ENCODE peak calls at places on chromosomes 11 and 22, in six cellular contexts. One of them, this sample, is unnamed.

GRCh38 chr11:113504071-113504470 is 28.9 kb upstream of the DRD2 start:
- DNase-seq in spleen: no peak
- DNase-seq in HepG2: no peak
- DNase-seq in H1: no peak
- DNase-seq in transverse colon: no peak
- DNase-seq in HCT116: no peak
- DNase-seq in this sample: no peak

GRCh38 chr11:123478352-123478986 is 48.4 kb downstream of the GRAMD1B start:
- DNase-seq in spleen: no peak
- DNase-seq in HepG2: peak; percentile 64
- DNase-seq in H1: no peak
- DNase-seq in transverse colon: peak; percentile 42
- DNase-seq in HCT116: peak; percentile 77
- DNase-seq in this sample: peak; percentile 43

GRCh38 chr22:29083576-29084566 is 11.0 kb downstream of the KREMEN1 start:
- DNase-seq in spleen: peak; percentile 78
- DNase-seq in HepG2: no peak
- DNase-seq in H1: no peak
- DNase-seq in transverse colon: no peak
- DNase-seq in HCT116: no peak
- DNase-seq in this sample: no peak

GRCh38 chr22:41256898-41257260 is 16.1 kb upstream of the CHADL start:
- DNase-seq in spleen: no peak
- DNase-seq in HepG2: no peak
- DNase-seq in H1: no peak
- DNase-seq in transverse colon: no peak
- DNase-seq in HCT116: no peak
- DNase-seq in this sample: no peak

GRCh38 chr11:108672113-108672512 is 7.2 kb downstream of the DDX10 start:
- DNase-seq in spleen: no peak
- DNase-seq in HepG2: no peak
- DNase-seq in H1: no peak
- DNase-seq in transverse colon: no peak
- DNase-seq in HCT116: no peak
- DNase-seq in this sample: no peak

GRCh38 chr11:113279591-113279990 is 34.8 kb upstream of the TTC12 start:
- DNase-seq in spleen: no peak
- DNase-seq in HepG2: no peak
- DNase-seq in H1: no peak
- DNase-seq in transverse colon: no peak
- DNase-seq in HCT116: no peak
- DNase-seq in this sample: no peak

GRCh38 chr11:74319139-74319538 is 7.7 kb upstream of the P4HA3 start:
- DNase-seq in spleen: no peak
- DNase-seq in HepG2: no peak
- DNase-seq in H1: no peak
- DNase-seq in transverse colon: no peak
- DNase-seq in HCT116: no peak
- DNase-seq in this sample: no peak

GRCh38 chr11:95296621-95297025 is 65.6 kb upstream of the SESN3 start:
- DNase-seq in spleen: no peak
- DNase-seq in HepG2: no peak
- DNase-seq in H1: no peak
- DNase-seq in transverse colon: no peak
- DNase-seq in HCT116: no peak
- DNase-seq in this sample: no peak

GRCh38 chr11:45217991-45218390 is 68.2 kb downstream of the SYT13 start:
- DNase-seq in spleen: no peak
- DNase-seq in HepG2: no peak
- DNase-seq in H1: no peak
- DNase-seq in transverse colon: no peak
- DNase-seq in HCT116: no peak
- DNase-seq in this sample: no peak

GRCh38 chr22:39219071-39220050 is 25.4 kb downstream of the PDGFB start:
- DNase-seq in spleen: peak; percentile 19
- DNase-seq in HepG2: no peak
- DNase-seq in H1: peak; percentile 46
- DNase-seq in transverse colon: no peak
- DNase-seq in HCT116: no peak
- DNase-seq in this sample: no peak

GRCh38 chr11:67615455-67616430 is 9.0 kb downstream of the NDUFV1 start:
- DNase-seq in spleen: peak; percentile 85
- DNase-seq in HepG2: peak; percentile 35
- DNase-seq in H1: peak; percentile 93
- DNase-seq in transverse colon: peak; percentile 55
- DNase-seq in HCT116: peak; percentile 41
- DNase-seq in this sample: peak; percentile 62

GRCh38 chr11:61797263-61797944 is 4.7 kb downstream of the FEN1 start:
- DNase-seq in spleen: peak; percentile 76
- DNase-seq in HepG2: peak; percentile 78
- DNase-seq in H1: no peak
- DNase-seq in transverse colon: peak; percentile 83
- DNase-seq in HCT116: peak; percentile 76
- DNase-seq in this sample: peak; percentile 83
- H3K36me3 ChIP-seq in spleen: no peaks in the 10 kb centered on the region
- H3K36me3 ChIP-seq in HepG2: peaks cover 31% of the 10 kb centered on the region
- H3K36me3 ChIP-seq in H1: peaks cover 24% of the 10 kb centered on the region
- H3K36me3 ChIP-seq in transverse colon: no peaks in the 10 kb centered on the region
- H3K36me3 ChIP-seq in HCT116: peaks cover 43% of the 10 kb centered on the region
- H3K36me3 ChIP-seq in this sample: peaks cover 17% of the 10 kb centered on the region

DNA sequence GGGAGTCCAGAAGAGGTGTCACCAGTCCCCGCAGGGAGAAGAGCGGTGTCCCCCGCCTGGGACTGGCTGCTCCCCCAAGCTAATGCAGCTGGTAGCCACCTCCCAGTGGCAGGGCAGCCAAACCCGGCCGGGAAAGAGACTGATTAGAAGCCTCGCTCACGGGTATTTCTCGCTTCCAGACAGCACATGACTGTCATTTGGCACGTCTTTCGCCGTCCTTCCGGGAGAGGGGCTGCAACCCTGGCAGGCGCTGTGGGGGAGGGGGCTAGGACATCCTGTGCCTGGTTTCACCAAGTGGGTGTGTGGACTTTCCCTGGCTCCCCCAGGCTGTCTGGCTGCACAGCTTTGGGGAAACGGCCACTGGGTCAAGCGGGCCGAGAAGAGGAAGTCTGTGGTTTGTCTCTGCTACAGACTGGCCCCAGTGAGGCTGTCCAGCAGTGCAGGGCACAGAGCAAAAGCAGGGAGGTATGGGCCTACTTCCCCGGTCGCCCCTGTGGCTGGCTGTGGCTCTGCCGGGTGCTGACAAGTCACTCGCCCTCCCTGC is 3.8 kb downstream of the CD81 start:
- DNase-seq in spleen: peak; percentile 90
- DNase-seq in HepG2: no peak
- DNase-seq in H1: no peak
- DNase-seq in transverse colon: peak; percentile 70
- DNase-seq in HCT116: no peak
- DNase-seq in this sample: peak; percentile 47
- TF ChIP-seq POLR2A in spleen: peak; percentile 38
- TF ChIP-seq POLR2A in HepG2: no peak
- TF ChIP-seq POLR2A in H1: no peak
- TF ChIP-seq POLR2A in transverse colon: peak; percentile 40
- TF ChIP-seq POLR2A in HCT116: no peak
- TF ChIP-seq POLR2A in this sample: no peak

DNA sequence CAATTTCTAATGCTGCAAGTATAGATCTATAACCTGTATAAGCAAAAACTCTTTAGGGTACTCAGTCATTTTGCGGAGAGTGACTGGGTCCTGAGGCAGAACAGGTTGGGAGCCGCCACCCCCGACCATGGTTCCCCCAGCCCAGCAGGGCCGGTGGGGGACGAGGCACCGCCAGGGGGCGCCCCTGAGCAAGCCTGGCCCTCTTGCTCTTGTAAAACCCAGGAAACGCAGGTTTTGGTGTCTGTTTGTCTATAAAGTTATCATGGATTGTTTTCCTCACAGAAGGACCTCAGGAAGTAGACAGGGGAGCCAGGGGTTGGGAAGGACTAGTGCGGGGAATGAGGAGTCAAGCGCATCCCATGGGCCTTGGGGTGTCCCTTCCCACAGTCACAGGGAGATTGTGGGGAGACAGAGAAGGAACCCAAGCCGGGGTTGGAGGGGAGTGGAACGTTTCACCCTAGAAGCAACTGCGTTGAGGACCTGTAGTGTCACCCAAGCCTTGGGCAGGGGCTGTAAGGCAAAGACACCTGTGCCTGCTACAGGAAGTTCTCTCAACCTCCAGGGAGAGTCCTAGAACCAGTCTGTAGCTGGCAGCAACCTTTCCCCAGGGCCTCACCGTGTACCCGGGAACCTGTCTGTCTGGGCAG is 26.4 kb downstream of the KCTD17 start:
- DNase-seq in spleen: peak; percentile 93
- DNase-seq in HepG2: peak; percentile 29
- DNase-seq in H1: peak; percentile 96
- DNase-seq in transverse colon: peak; percentile 75
- DNase-seq in HCT116: peak; percentile 26
- DNase-seq in this sample: peak; percentile 71
- TF ChIP-seq POLR2AphosphoS5 in spleen: no peak
- TF ChIP-seq POLR2AphosphoS5 in HepG2: no peak
- TF ChIP-seq POLR2AphosphoS5 in H1: no peak
- TF ChIP-seq POLR2AphosphoS5 in transverse colon: no peak
- TF ChIP-seq POLR2AphosphoS5 in HCT116: no peak
- TF ChIP-seq POLR2AphosphoS5 in this sample: no peak

GRCh38 chr22:20994128-20994901 is 7.6 kb downstream of the THAP7 start:
- DNase-seq in spleen: no peak
- DNase-seq in HepG2: no peak
- DNase-seq in H1: no peak
- DNase-seq in transverse colon: no peak
- DNase-seq in HCT116: no peak
- DNase-seq in this sample: no peak
- H3K36me3 ChIP-seq in spleen: peaks cover 3% of the 10 kb centered on the region
- H3K36me3 ChIP-seq in HepG2: peaks cover 41% of the 10 kb centered on the region
- H3K36me3 ChIP-seq in H1: peaks cover 4% of the 10 kb centered on the region
- H3K36me3 ChIP-seq in transverse colon: peaks cover 13% of the 10 kb centered on the region
- H3K36me3 ChIP-seq in HCT116: peaks cover 9% of the 10 kb centered on the region
- H3K36me3 ChIP-seq in this sample: peaks cover 93% of the 10 kb centered on the region

GRCh38 chr11:46719048-46719542 is at the start of gene F2:
- DNase-seq in spleen: no peak
- DNase-seq in HepG2: peak; percentile 96
- DNase-seq in H1: no peak
- DNase-seq in transverse colon: no peak
- DNase-seq in HCT116: no peak
- DNase-seq in this sample: no peak
- TF ChIP-seq POLR2A in spleen: no peak
- TF ChIP-seq POLR2A in HepG2: peak; percentile 99
- TF ChIP-seq POLR2A in H1: no peak
- TF ChIP-seq POLR2A in transverse colon: no peak
- TF ChIP-seq POLR2A in HCT116: no peak
- TF ChIP-seq POLR2A in this sample: no peak

DNA sequence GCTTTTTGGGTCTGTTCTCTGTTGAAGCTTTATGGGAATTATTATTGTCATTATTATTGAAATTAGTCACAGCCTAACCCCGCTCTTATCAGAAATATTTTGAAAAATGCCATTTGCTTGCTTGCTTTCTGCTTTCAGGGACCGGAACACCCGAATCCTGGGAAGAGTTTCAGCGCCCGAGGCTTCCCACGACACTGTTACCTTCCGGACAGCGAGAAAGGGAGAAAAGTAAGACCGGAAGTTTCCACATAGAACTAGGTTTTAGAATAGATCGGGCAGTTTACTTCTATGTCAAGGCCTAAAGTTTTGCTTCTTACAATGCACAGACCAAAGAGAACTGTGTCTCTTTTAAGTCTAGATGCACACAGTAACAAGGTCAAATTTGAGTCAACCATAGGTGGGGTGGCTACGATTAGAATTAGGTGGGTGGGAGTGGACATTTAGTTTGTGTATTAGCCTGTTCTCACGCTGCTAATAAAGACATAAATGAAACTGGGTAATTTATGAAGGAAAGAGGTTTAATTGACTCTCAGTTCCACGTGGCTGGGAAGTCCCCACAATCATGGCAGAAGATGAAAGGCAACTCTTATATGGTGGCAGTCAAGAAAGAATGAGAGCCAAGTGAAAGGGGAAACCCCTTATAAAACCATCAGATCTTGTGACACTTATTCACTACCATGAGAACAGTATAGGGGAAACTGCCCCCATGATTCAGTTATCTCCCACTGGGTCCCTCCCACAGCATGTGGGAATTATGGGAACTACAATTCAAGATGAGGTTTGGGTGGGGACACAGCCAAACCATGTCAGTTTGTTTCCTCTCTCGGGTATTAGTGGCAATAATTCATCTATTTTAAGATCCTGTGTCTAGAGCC is 12.9 kb downstream of the MPEG1 start:
- DNase-seq in spleen: no peak
- DNase-seq in HepG2: no peak
- DNase-seq in H1: no peak
- DNase-seq in transverse colon: no peak
- DNase-seq in HCT116: no peak
- DNase-seq in this sample: no peak
- TF ChIP-seq POLR2AphosphoS5 in spleen: peak; percentile 52
- TF ChIP-seq POLR2AphosphoS5 in HepG2: no peak
- TF ChIP-seq POLR2AphosphoS5 in H1: no peak
- TF ChIP-seq POLR2AphosphoS5 in transverse colon: no peak
- TF ChIP-seq POLR2AphosphoS5 in HCT116: no peak
- TF ChIP-seq POLR2AphosphoS5 in this sample: no peak

GRCh38 chr11:8701891-8702597 is 19.5 kb downstream of the RPL27A start:
- DNase-seq in spleen: peak; percentile 41
- DNase-seq in HepG2: no peak
- DNase-seq in H1: no peak
- DNase-seq in transverse colon: no peak
- DNase-seq in HCT116: no peak
- DNase-seq in this sample: no peak

GRCh38 chr11:8699903-8700302 is 17.3 kb downstream of the RPL27A start:
- DNase-seq in spleen: no peak
- DNase-seq in HepG2: peak; percentile 84
- DNase-seq in H1: no peak
- DNase-seq in transverse colon: peak; percentile 33
- DNase-seq in HCT116: no peak
- DNase-seq in this sample: no peak

GRCh38 chr11:8697056-8697455 is 14.5 kb downstream of the RPL27A start:
- DNase-seq in spleen: no peak
- DNase-seq in HepG2: no peak
- DNase-seq in H1: no peak
- DNase-seq in transverse colon: no peak
- DNase-seq in HCT116: no peak
- DNase-seq in this sample: no peak

GRCh38 chr11:8698917-8699441 is 16.4 kb downstream of the RPL27A start:
- DNase-seq in spleen: no peak
- DNase-seq in HepG2: no peak
- DNase-seq in H1: peak; percentile 66
- DNase-seq in transverse colon: no peak
- DNase-seq in HCT116: no peak
- DNase-seq in this sample: no peak

DNA sequence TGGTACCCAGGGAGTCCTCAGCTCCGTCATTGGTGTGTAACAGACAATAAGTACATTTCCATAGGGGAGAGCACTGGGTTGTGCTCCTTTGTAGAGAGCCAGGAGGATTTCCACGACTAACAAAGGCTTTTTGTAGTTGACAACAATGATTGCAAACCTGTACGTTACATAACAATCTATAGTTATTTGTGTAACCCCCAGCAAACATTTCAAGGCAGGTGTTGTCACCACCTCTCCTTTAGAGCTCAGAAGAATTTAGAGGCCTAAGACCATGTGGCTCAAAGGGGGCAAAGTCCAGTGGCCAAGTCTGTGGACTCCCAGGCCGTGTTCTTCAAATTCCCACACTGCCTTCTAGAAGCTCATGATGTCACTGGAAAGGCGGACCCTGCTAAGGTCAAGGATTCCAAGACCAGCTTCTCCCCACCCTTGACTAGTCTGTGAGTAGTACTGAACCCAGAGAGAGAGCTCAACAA is 15.8 kb downstream of the RPL27A start:
- DNase-seq in spleen: no peak
- DNase-seq in HepG2: peak; percentile 64
- DNase-seq in H1: no peak
- DNase-seq in transverse colon: no peak
- DNase-seq in HCT116: no peak
- DNase-seq in this sample: no peak
- H3K36me3 ChIP-seq in spleen: no peaks in the 10 kb centered on the region
- H3K36me3 ChIP-seq in HepG2: peaks cover 45% of the 10 kb centered on the region
- H3K36me3 ChIP-seq in H1: peaks cover 3% of the 10 kb centered on the region
- H3K36me3 ChIP-seq in transverse colon: peaks cover 33% of the 10 kb centered on the region
- H3K36me3 ChIP-seq in HCT116: peaks cover 11% of the 10 kb centered on the region
- H3K36me3 ChIP-seq in this sample: peaks cover 97% of the 10 kb centered on the region

This sample was measured in stomach.